ENCODE peak calls at places on chromosomes 7 and 10, in six cellular contexts. G, U, V, I, J and F are unnamed samples.

GRCh38 chr10:124155781-124156401 is 62.5 kb upstream of the CHST15 start:
- DNase-seq in G (peak), U (no peak), V (no peak), I (no peak), J (no peak), F (no peak)

GRCh38 chr10:69051710-69052487 is 36.0 kb upstream of the SRGN start:
- DNase-seq in G (no peak), U (no peak), V (no peak), I (no peak), J (no peak), F (no peak)

GRCh38 chr10:46539596-46540411 is 16.7 kb downstream of the GPRIN2 start:
- DNase-seq in G (no peak), U (no peak), V (peak), I (no peak), J (no peak), F (no peak)

GRCh38 chr7:130887182-130888016 is 153.4 kb upstream of the KLF14 start:
- DNase-seq in G (peak), U (peak), V (peak), I (no peak), J (no peak), F (peak)

GRCh38 chr7:123216825-123217224 is 17.1 kb upstream of the SLC13A1 start:
- DNase-seq in G (no peak), U (no peak), V (no peak), I (no peak), J (no peak), F (no peak)

GRCh38 chr10:51371725-51372124 is 297.4 kb downstream of the PRKG1 start:
- DNase-seq in G (no peak), U (no peak), V (no peak), I (no peak), J (no peak), F (no peak)

GRCh38 chr10:132690821-132691610 is 94.9 kb downstream of the NKX6-2 start:
- DNase-seq in G (no peak), U (no peak), V (no peak), I (no peak), J (peak), F (no peak)

GRCh38 chr10:126921974-126922525 is 16.8 kb downstream of the DOCK1 start:
- DNase-seq in G (peak), U (peak), V (peak), I (no peak), J (peak), F (peak)

GRCh38 chr10:117260094-117260493 is 19.2 kb downstream of the SLC18A2 start:
- DNase-seq in G (no peak), U (no peak), V (no peak), I (no peak), J (no peak), F (no peak)

GRCh38 chr7:82226191-82226590 is 217.4 kb downstream of the CACNA2D1 start:
- DNase-seq in G (no peak), U (no peak), V (no peak), I (no peak), J (no peak), F (no peak)

GRCh38 chr10:69639291-69640195 is 9.5 kb downstream of the FAM241B start:
- DNase-seq in G (peak), U (peak), V (peak), I (no peak), J (peak), F (peak)

GRCh38 chr10:112953760-112954159 is 3.7 kb downstream of the TCF7L2 start:
- DNase-seq in G (peak), U (no peak), V (peak), I (no peak), J (no peak), F (no peak)

GRCh38 chr7:76364198-76364584 is 5.4 kb upstream of the YWHAG start:
- DNase-seq in G (peak), U (peak), V (peak), I (no peak), J (peak), F (peak)

GRCh38 chr7:6008668-6009611 is at the start of the genes AIMP2 and PMS2:
- DNase-seq in G (peak), U (peak), V (peak), I (peak), J (peak), F (peak)
- TF ChIP-seq CTCF in G (no peak), U (peak), V (no peak), I (no peak), J (no peak), F (no peak)

GRCh38 chr7:1536105-1536767 is 5.7 kb downstream of the MAFK start:
- DNase-seq in G (no peak), U (no peak), V (no peak), I (no peak), J (no peak), F (no peak)
- TF ChIP-seq CTCF in G (no peak), U (no peak), V (no peak), I (no peak), J (no peak), F (no peak)

GRCh38 chr7:2926120-2926897 is 82.2 kb upstream of the GNA12 start:
- DNase-seq in G (no peak), U (no peak), V (no peak), I (no peak), J (no peak), F (no peak)
- TF ChIP-seq CTCF in G (no peak), U (no peak), V (no peak), I (no peak), J (no peak), F (no peak)

GRCh38 chr10:71569775-71570588 is 149.6 kb downstream of the C10orf105 start:
- DNase-seq in G (peak), U (peak), V (peak), I (no peak), J (peak), F (peak)
- TF ChIP-seq CTCF in G (peak), U (peak), V (peak), I (peak), J (peak), F (peak)

GRCh38 chr10:78211476-78212110 is 177.9 kb downstream of the RPS24 start:
- DNase-seq in G (peak), U (peak), V (peak), I (no peak), J (no peak), F (peak)
- TF ChIP-seq CTCF in G (peak), U (peak), V (peak), I (peak), J (peak), F (peak)